ENCODE peak calls at places on chromosomes 12 and 14, in four cellular contexts. One of them, this sample, is unnamed.

GRCh38 chr12:107749094-107749493 is 11.8 kb downstream of the PRDM4 start:
- DNase-seq in NCI-H1092 treated with DMSO at 0.1 percent for 48 hours: no peak
- DNase-seq in kidney epithelial cell: no peak
- DNase-seq in RWPE1: peak
- DNase-seq in this sample: no peak

GRCh38 chr12:93025145-93026103 is 96.3 kb upstream of the EEA1 start:
- DNase-seq in NCI-H1092 treated with DMSO at 0.1 percent for 48 hours: peak
- DNase-seq in kidney epithelial cell: peak
- DNase-seq in RWPE1: no peak
- DNase-seq in this sample: no peak

GRCh38 chr14:99023371-99023770 is 248.6 kb downstream of the BCL11B start:
- DNase-seq in NCI-H1092 treated with DMSO at 0.1 percent for 48 hours: no peak
- DNase-seq in kidney epithelial cell: no peak
- DNase-seq in RWPE1: no peak
- DNase-seq in this sample: no peak

GRCh38 chr12:95116773-95117172 is 43.4 kb upstream of the NR2C1 start:
- DNase-seq in NCI-H1092 treated with DMSO at 0.1 percent for 48 hours: no peak
- DNase-seq in kidney epithelial cell: no peak
- DNase-seq in RWPE1: peak
- DNase-seq in this sample: no peak

GRCh38 chr14:90397401-90398314 is 829 bp downstream of the CALM1 start:
- DNase-seq in NCI-H1092 treated with DMSO at 0.1 percent for 48 hours: peak
- DNase-seq in kidney epithelial cell: no peak
- DNase-seq in RWPE1: peak
- DNase-seq in this sample: no peak

GRCh38 chr12:20063116-20063515 is 305.2 kb upstream of the PDE3A start:
- DNase-seq in NCI-H1092 treated with DMSO at 0.1 percent for 48 hours: no peak
- DNase-seq in kidney epithelial cell: no peak
- DNase-seq in RWPE1: no peak
- DNase-seq in this sample: no peak

GRCh38 chr14:99807413-99808132 is 14.4 kb downstream of the EML1 start:
- DNase-seq in NCI-H1092 treated with DMSO at 0.1 percent for 48 hours: no peak
- DNase-seq in kidney epithelial cell: no peak
- DNase-seq in RWPE1: no peak
- DNase-seq in this sample: no peak

GRCh38 chr14:50836515-50836914 is 5.6 kb upstream of the NIN start:
- DNase-seq in NCI-H1092 treated with DMSO at 0.1 percent for 48 hours: no peak
- DNase-seq in kidney epithelial cell: no peak
- DNase-seq in RWPE1: no peak
- DNase-seq in this sample: no peak

GRCh38 chr14:52987514-52987913 is 36.7 kb upstream of the FERMT2 start:
- DNase-seq in NCI-H1092 treated with DMSO at 0.1 percent for 48 hours: no peak
- DNase-seq in kidney epithelial cell: no peak
- DNase-seq in RWPE1: no peak
- DNase-seq in this sample: no peak

GRCh38 chr12:111692575-111693210 is 6.8 kb downstream of the ACAD10 start:
- DNase-seq in NCI-H1092 treated with DMSO at 0.1 percent for 48 hours: no peak
- DNase-seq in kidney epithelial cell: no peak
- DNase-seq in RWPE1: no peak
- DNase-seq in this sample: no peak

GRCh38 chr12:124601699-124602098 is 34.3 kb upstream of the NCOR2 start:
- DNase-seq in NCI-H1092 treated with DMSO at 0.1 percent for 48 hours: no peak
- DNase-seq in kidney epithelial cell: no peak
- DNase-seq in RWPE1: no peak
- DNase-seq in this sample: no peak

This sample was measured in anterior cingulate cortex.